ENCODE peak calls at places on chromosome 15, in ten cellular contexts. O is anterior cingulate cortex; T is GDM1; C is cardiac muscle cell; E is naive B cell; K is stimulated activated naive CD8-positive, alpha-beta T cell treated with anti-CD3 and anti-CD28 coated beads, Interleukin-15, Interleukin-2, amounts not matched to agents 100 U/mL and 50 U/mL, for 24 hours; G is fibroblast of lung; Y is NCI-H774; A is lower leg skin; V is foreskin fibroblast. D is an unnamed sample.

GRCh38 chr15:85477730-85478129 is 97.3 kb downstream of the AKAP13 start:
- DNase-seq in O (no peak), T (no peak), C (peak), E (no peak), K (no peak), G (peak), Y (no peak), A (no peak), V (no peak), D (no peak)

GRCh38 chr15:100095896-100096600 is 245.7 kb downstream of the ADAMTS17 start:
- DNase-seq in O (no peak), T (no peak), C (no peak), E (no peak), K (no peak), G (no peak), Y (no peak), A (peak), V (no peak), D (no peak)

GRCh38 chr15:58387130-58387529 is 44.7 kb upstream of the LIPC start:
- DNase-seq in O (no peak), T (no peak), C (peak), E (no peak), K (no peak), G (peak), Y (no peak), A (no peak), V (peak), D (no peak)

GRCh38 chr15:81492303-81492702 is 118.3 kb upstream of the TMC3 start:
- DNase-seq in O (no peak), T (no peak), C (peak), E (no peak), K (no peak), G (peak), Y (no peak), A (no peak), V (no peak), D (no peak)

GRCh38 chr15:64009798-64010241 is 36.5 kb downstream of the DAPK2 start:
- DNase-seq in O (no peak), T (no peak), C (no peak), E (no peak), K (peak), G (no peak), Y (no peak), A (no peak), V (peak), D (no peak)

GRCh38 chr15:91316123-91316522 is 216.1 kb downstream of the SV2B start:
- DNase-seq in O (no peak), T (no peak), C (no peak), E (no peak), K (no peak), G (no peak), Y (no peak), A (no peak), V (no peak), D (no peak)

GRCh38 chr15:79970921-79971434 is at the start of gene BCL2A1:
- DNase-seq in O (no peak), T (peak), C (peak), E (peak), K (peak), G (peak), Y (no peak), A (no peak), V (peak), D (peak)

GRCh38 chr15:62087671-62088360 is 21.0 kb downstream of the C2CD4A start:
- DNase-seq in O (no peak), T (no peak), C (peak), E (no peak), K (no peak), G (peak), Y (peak), A (no peak), V (no peak), D (no peak)

GRCh38 chr15:38991126-38991525 is 426.5 kb upstream of the RASGRP1 start:
- DNase-seq in O (no peak), T (no peak), C (peak), E (no peak), K (no peak), G (peak), Y (no peak), A (no peak), V (peak), D (no peak)

GRCh38 chr15:70200511-70200991 is 102.8 kb upstream of the TLE3 start:
- DNase-seq in O (peak), T (no peak), C (peak), E (no peak), K (no peak), G (peak), Y (no peak), A (peak), V (no peak), D (no peak)

GRCh38 chr15:96326551-96327154 is 3.8 kb upstream of the NR2F2 start:
- DNase-seq in O (no peak), T (no peak), C (peak), E (no peak), K (no peak), G (peak), Y (no peak), A (no peak), V (peak), D (peak)

GRCh38 chr15:61659571-61660190 is 400.6 kb downstream of the VPS13C start:
- DNase-seq in O (no peak), T (no peak), C (no peak), E (no peak), K (no peak), G (peak), Y (no peak), A (no peak), V (peak), D (no peak)

GRCh38 chr15:41256577-41257038 is 25.5 kb downstream of the CHP1 start:
- DNase-seq in O (no peak), T (no peak), C (peak), E (no peak), K (no peak), G (no peak), Y (no peak), A (no peak), V (no peak), D (no peak)

GRCh38 chr15:66703540-66703941 is 1.5 kb downstream of the SMAD6 start:
- DNase-seq in O (no peak), T (no peak), C (peak), E (peak), K (peak), G (peak), Y (no peak), A (no peak), V (peak), D (peak)

GRCh38 chr15:96629501-96629900 is 299.0 kb downstream of the NR2F2 start:
- DNase-seq in O (no peak), T (no peak), C (no peak), E (no peak), K (no peak), G (peak), Y (no peak), A (no peak), V (no peak), D (no peak)

GRCh38 chr15:42133892-42134502 is 22.4 kb downstream of the PLA2G4F start:
- DNase-seq in O (no peak), T (peak), C (peak), E (no peak), K (peak), G (peak), Y (peak), A (peak), V (no peak), D (peak)

GRCh38 chr15:52683585-52683984 is 4.4 kb upstream of the ATOSA start:
- DNase-seq in O (no peak), T (peak), C (no peak), E (peak), K (no peak), G (no peak), Y (no peak), A (no peak), V (no peak), D (peak)

GRCh38 chr15:57865294-57865693 is 158.8 kb downstream of the POLR2M start:
- DNase-seq in O (no peak), T (no peak), C (peak), E (no peak), K (no peak), G (no peak), Y (no peak), A (no peak), V (no peak), D (no peak)

GRCh38 chr15:27492021-27492621 is 521.1 kb downstream of the GABRG3 start:
- DNase-seq in O (peak), T (no peak), C (no peak), E (no peak), K (no peak), G (peak), Y (no peak), A (no peak), V (peak), D (no peak)

GRCh38 chr15:70586241-70586640 is 177.1 kb downstream of the UACA start:
- DNase-seq in O (no peak), T (no peak), C (no peak), E (no peak), K (no peak), G (no peak), Y (no peak), A (no peak), V (no peak), D (no peak)

GRCh38 chr15:68385671-68386586 is 46.0 kb downstream of the ITGA11 start:
- DNase-seq in O (no peak), T (no peak), C (no peak), E (no peak), K (no peak), G (no peak), Y (no peak), A (no peak), V (no peak), D (no peak)

GRCh38 chr15:92277776-92278175 is 115.9 kb upstream of the ST8SIA2 start:
- DNase-seq in O (no peak), T (no peak), C (peak), E (no peak), K (no peak), G (no peak), Y (no peak), A (no peak), V (no peak), D (no peak)

GRCh38 chr15:91472316-91472756 is 372.3 kb downstream of the SV2B start:
- DNase-seq in O (no peak), T (no peak), C (no peak), E (no peak), K (no peak), G (peak), Y (no peak), A (no peak), V (no peak), D (no peak)

GRCh38 chr15:22873204-22873701 is 34.8 kb downstream of the NIPA2 start:
- DNase-seq in O (no peak), T (no peak), C (peak), E (no peak), K (no peak), G (peak), Y (no peak), A (no peak), V (no peak), D (no peak)

GRCh38 chr15:97210277-97210676 is 750.2 kb upstream of the ARRDC4 start:
- DNase-seq in O (no peak), T (no peak), C (no peak), E (no peak), K (no peak), G (no peak), Y (no peak), A (no peak), V (no peak), D (no peak)

GRCh38 chr15:98177950-98178848 is 217.7 kb downstream of the ARRDC4 start:
- DNase-seq in O (peak), T (peak), C (peak), E (peak), K (peak), G (peak), Y (peak), A (peak), V (peak), D (peak)